ENCODE peak calls at places on chromosome 11, in ten cellular contexts. L is HTR-8/SVneo; O is islet precursor cell; J is glomerular endothelial cell; V is activated CD4-positive, alpha-beta T cell treated with anti-CD3 and anti-CD28 coated beads for 1 hour; W is T-cell; A is GM12891; I is posterior vena cava; X is RPMI7951; M is EH. Q is an unnamed sample.

GRCh38 chr11:2566223-2567025 is 121.6 kb downstream of the KCNQ1 start:
- DNase-seq in L (no peak), X (no peak), O (no peak), V (no peak), M (no peak), J (no peak), W (no peak), I (peak), A (no peak), Q (no peak)

GRCh38 chr11:3205261-3206127 is 13.1 kb downstream of the MRGPRG start:
- DNase-seq in O (no peak), I (peak), A (no peak), X (peak), L (no peak), W (no peak), J (no peak), V (no peak), M (peak), Q (no peak)

GRCh38 chr11:78841451-78842060 is 266.9 kb upstream of the NARS2 start:
- DNase-seq in A (no peak), X (no peak), W (no peak), V (no peak), J (no peak), M (no peak), I (no peak), O (no peak), L (no peak), Q (no peak)

GRCh38 chr11:124923296-124923695 is 4.2 kb downstream of the HEPN1 start:
- DNase-seq in V (no peak), A (no peak), X (no peak), L (no peak), O (no peak), J (no peak), W (no peak), I (no peak), M (no peak), Q (no peak)

GRCh38 chr11:75323609-75324008 is 27.9 kb downstream of the ARRB1 start:
- DNase-seq in X (no peak), L (no peak), W (no peak), O (no peak), M (no peak), I (no peak), J (no peak), V (no peak), A (no peak), Q (no peak)

GRCh38 chr11:66768088-66768521 is 39.1 kb upstream of the SPTBN2 start:
- DNase-seq in O (no peak), I (no peak), M (no peak), X (no peak), J (no peak), A (no peak), W (no peak), L (no peak), V (no peak), Q (no peak)

GRCh38 chr11:111801135-111801534 is 34.9 kb upstream of the PPP2R1B start:
- DNase-seq in J (no peak), M (no peak), X (no peak), O (peak), A (no peak), W (no peak), V (no peak), I (no peak), L (no peak), Q (no peak)

GRCh38 chr11:83002047-83002446 is 69.7 kb downstream of the RAB30 start:
- DNase-seq in V (no peak), X (no peak), L (no peak), M (no peak), A (no peak), I (no peak), J (no peak), W (peak), O (peak), Q (no peak)

GRCh38 chr11:35583126-35583525 is 35.1 kb upstream of the FJX1 start:
- DNase-seq in I (no peak), J (no peak), V (no peak), W (no peak), O (no peak), X (no peak), M (peak), L (no peak), A (no peak), Q (peak)

GRCh38 chr11:35799655-35800054 is 137.1 kb downstream of the TRIM44 start:
- DNase-seq in J (no peak), M (no peak), A (no peak), X (no peak), O (no peak), V (no peak), W (no peak), L (no peak), I (no peak), Q (no peak)

Q was measured in LHCN-M2.